ENCODE peak calls at places on chromosomes 3 and 15, in eight cellular contexts. Z is tibial nerve, U is body of pancreas, G is Peyer's patch, X is IMR-90, I is right lobe of liver, L is stomach, C is transverse colon. Y is an unnamed sample.

GRCh38 chr3:60497922-60498321 is 753.3 kb downstream of the FHIT start:
- DNase-seq in I (no peak), L (no peak), X (no peak), G (no peak), U (no peak), Z (no peak), C (no peak), Y (no peak)

GRCh38 chr3:194206375-194206774 is 70.4 kb downstream of the HES1 start:
- DNase-seq in C (peak; percentile 50), G (no peak), U (peak; percentile 62), X (peak; percentile 2), L (no peak), I (peak; percentile 29), Z (no peak), Y (peak; percentile 72)

GRCh38 chr15:87121357-87121756 is 1041.7 kb downstream of the AGBL1 start:
- DNase-seq in U (no peak), L (no peak), I (no peak), Z (no peak), C (no peak), X (no peak), G (no peak), Y (no peak)

GRCh38 chr3:125594581-125595011 is 701 bp downstream of the OSBPL11 start:
- DNase-seq in Z (peak; percentile 35), X (peak; percentile 22), L (no peak), U (peak; percentile 22), C (peak; percentile 38), G (peak; percentile 55), I (peak; percentile 36), Y (peak; percentile 45)

GRCh38 chr3:114899186-114899931 is 247.7 kb downstream of the ZBTB20 start:
- DNase-seq in L (no peak), G (no peak), X (no peak), U (peak; percentile 94), I (peak; percentile 18), C (peak; percentile 13), Z (no peak), Y (peak; percentile 45)

GRCh38 chr3:31981206-31982181 is at the start of the genes OSBPL10 and ZNF860:
- DNase-seq in Z (peak; percentile 86), I (peak; percentile 85), C (peak; percentile 90), U (peak; percentile 89), X (peak; percentile 92), L (peak; percentile 89), G (peak; percentile 92), Y (peak; percentile 90)

GRCh38 chr3:134370611-134371451 is 3.4 kb downstream of the AMOTL2 start:
- DNase-seq in G (no peak), C (no peak), U (no peak), X (no peak), I (no peak), L (no peak), Z (no peak), Y (no peak)

GRCh38 chr3:18122264-18122663 is 302.9 kb downstream of the SATB1 start:
- DNase-seq in X (no peak), G (no peak), I (no peak), U (no peak), Z (no peak), L (no peak), C (no peak), Y (no peak)

GRCh38 chr15:71329509-71330260 is 214.4 kb downstream of the THSD4 start:
- DNase-seq in Z (peak; percentile 9), G (peak; percentile 69), X (peak; percentile 46), I (peak; percentile 44), L (no peak), C (peak; percentile 75), U (peak; percentile 12), Y (peak; percentile 76)

GRCh38 chr15:31261266-31262142 is 65.1 kb upstream of the KLF13 start:
- DNase-seq in G (peak; percentile 49), Z (no peak), U (peak; percentile 24), I (no peak), L (peak; percentile 28), X (no peak), C (no peak), Y (peak; percentile 2)

GRCh38 chr3:13016726-13017255 is 56.4 kb downstream of the IQSEC1 start:
- DNase-seq in Z (no peak), L (no peak), X (no peak), U (no peak), I (no peak), C (peak; percentile 1), G (peak; percentile 2), Y (no peak)

GRCh38 chr3:153284282-153284938 is 122.4 kb downstream of the RAP2B start:
- DNase-seq in C (peak; percentile 22), I (no peak), X (peak; percentile 96), L (no peak), U (peak; percentile 71), Z (peak; percentile 79), G (no peak), Y (peak; percentile 36)

GRCh38 chr3:34305266-34305665 is 506.8 kb downstream of the PDCD6IP start:
- DNase-seq in U (no peak), C (no peak), Z (no peak), L (no peak), X (no peak), I (no peak), G (no peak), Y (no peak)

GRCh38 chr3:113179235-113179829 is 32.0 kb upstream of the BOC start:
- DNase-seq in X (no peak), I (no peak), Z (no peak), G (no peak), U (no peak), L (no peak), C (no peak), Y (no peak)

GRCh38 chr3:11509175-11510000 is 134.3 kb downstream of the VGLL4 start:
- DNase-seq in I (peak; percentile 48), U (peak; percentile 88), L (peak; percentile 77), X (peak; percentile 96), Z (no peak), C (peak; percentile 63), G (no peak), Y (peak; percentile 79)

GRCh38 chr3:134457331-134458125 is 28.3 kb downstream of the ANAPC13 start:
- DNase-seq in G (no peak), Z (peak; percentile 1), U (no peak), L (no peak), I (no peak), C (no peak), X (no peak), Y (no peak)

GRCh38 chr3:118675305-118675704 is 359.3 kb downstream of the IGSF11 start:
- DNase-seq in C (no peak), Z (no peak), U (no peak), X (no peak), G (no peak), L (no peak), I (no peak), Y (no peak)

GRCh38 chr3:18228060-18228459 is 197.1 kb downstream of the SATB1 start:
- DNase-seq in L (no peak), I (no peak), X (no peak), Z (no peak), C (no peak), U (no peak), G (no peak), Y (no peak)

GRCh38 chr15:74826372-74826819 is at the start of gene CPLX3:
- DNase-seq in I (no peak), G (peak; percentile 71), L (peak; percentile 34), Z (no peak), U (peak; percentile 26), C (peak; percentile 50), X (no peak), Y (peak; percentile 61)

GRCh38 chr3:184229424-184230080 is at the start of gene VWA5B2:
- DNase-seq in G (peak; percentile 64), Z (no peak), X (peak; percentile 18), U (peak; percentile 77), L (peak; percentile 73), I (peak; percentile 59), C (peak; percentile 65), Y (peak; percentile 83)
- TF ChIP-seq POLR2A in G (no peak), Z (no peak), X (no peak), U (no peak), L (no peak), I (no peak), C (no peak), Y (peak; percentile 74)

DNA sequence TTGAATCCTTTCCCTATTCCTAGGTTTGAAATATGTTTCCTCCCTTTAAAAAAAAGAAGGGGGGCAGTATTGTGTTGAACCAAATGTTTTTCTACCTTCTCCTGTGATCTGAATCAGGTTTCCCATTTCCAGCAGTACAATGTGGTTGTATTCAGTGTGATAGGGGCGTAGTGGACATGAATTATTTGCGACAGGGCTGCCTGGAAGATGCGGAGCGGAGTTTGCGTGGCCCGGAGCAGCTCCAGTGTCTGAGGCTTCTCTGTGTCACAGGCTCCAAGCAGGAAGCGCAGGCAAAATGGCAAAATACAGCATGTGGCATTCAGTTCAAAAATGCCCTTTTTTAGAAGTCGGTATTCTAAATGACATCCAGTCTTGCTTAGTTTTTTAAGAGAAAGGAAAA is 154.4 kb downstream of the PGPEP1L start:
- DNase-seq in U (peak; percentile 87), G (peak; percentile 91), I (peak; percentile 71), L (peak; percentile 90), X (peak; percentile 93), C (peak; percentile 95), Z (peak; percentile 92), Y (peak; percentile 86)
- TF ChIP-seq POLR2A in U (no peak), G (peak; percentile 60), I (no peak), L (no peak), X (no peak), C (no peak), Z (peak; percentile 72), Y (peak; percentile 63)

GRCh38 chr15:85118581-85118980 is 136.9 kb downstream of the PDE8A start:
- DNase-seq in U (no peak), I (no peak), G (no peak), L (no peak), C (no peak), X (no peak), Z (no peak), Y (peak; percentile 72)
- TF ChIP-seq POLR2A in U (no peak), I (no peak), G (no peak), L (no peak), C (no peak), X (no peak), Z (no peak), Y (no peak)

GRCh38 chr3:536417-536813 is 339.9 kb downstream of the CHL1 start:
- DNase-seq in G (no peak), I (no peak), C (no peak), U (no peak), Z (no peak), X (no peak), L (no peak), Y (no peak)

GRCh38 chr3:541328-541727 is 344.8 kb downstream of the CHL1 start:
- DNase-seq in G (no peak), X (no peak), U (no peak), Z (no peak), C (no peak), I (no peak), L (no peak), Y (no peak)

DNA sequence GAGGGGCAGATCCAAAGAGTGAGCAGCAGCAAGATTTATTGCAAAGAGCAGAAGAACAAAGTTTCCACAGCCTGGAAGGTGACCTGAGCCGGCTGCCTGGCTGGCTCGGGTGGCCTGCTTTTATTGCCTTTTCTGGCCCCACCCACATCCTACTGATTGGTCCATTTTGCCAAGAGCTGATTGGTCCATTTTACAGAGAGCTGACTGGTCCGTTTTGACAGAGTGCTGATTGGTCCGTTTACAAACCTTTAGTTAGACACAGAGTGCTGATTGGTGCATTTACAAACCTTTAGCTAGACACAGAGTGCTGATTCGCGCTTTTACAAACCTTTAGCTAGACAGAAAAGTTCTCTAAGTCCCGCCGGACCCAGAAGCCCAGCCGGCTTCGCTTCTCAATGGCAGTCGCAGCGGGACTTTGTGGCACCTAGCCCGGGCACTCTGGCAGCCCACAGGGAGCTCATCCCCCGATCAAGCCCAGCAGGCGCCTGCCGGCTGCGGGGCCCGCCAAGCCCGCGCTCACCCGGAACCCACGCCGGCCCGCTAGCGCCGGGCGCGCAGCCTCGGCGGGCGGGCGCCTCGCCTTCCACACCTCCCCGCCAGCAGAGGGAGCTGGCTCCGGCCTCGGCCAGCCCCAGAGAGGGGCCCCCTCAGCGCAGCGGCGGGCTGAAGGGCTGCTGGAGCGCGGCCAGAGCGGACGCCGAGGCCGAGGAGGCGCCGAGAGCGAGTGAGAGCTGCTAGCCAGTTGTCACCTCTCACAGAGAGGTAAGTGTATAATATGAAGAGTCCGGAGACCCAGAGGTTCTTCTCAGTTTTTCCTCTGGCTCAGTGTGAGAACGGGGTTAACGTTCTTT is 339.2 kb downstream of the CHL1 start:
- DNase-seq in I (no peak), L (no peak), C (peak; percentile 9), U (peak; percentile 24), X (peak; percentile 11), G (peak; percentile 47), Z (no peak), Y (no peak)
- TF ChIP-seq POLR2A in I (no peak), L (no peak), C (no peak), U (no peak), X (no peak), G (no peak), Z (no peak), Y (no peak)